ENCODE peak calls at places on chromosomes 4 and X, in eight cellular contexts. B is A549, G is endothelial cell, N is lower leg skin, M is brain microvascular endothelial cell, K is fibroblast of lung, J is cardiac muscle cell, F is IMR-90. H is an unnamed sample.
A peak's percentile ranks its signal among the peaks of the same experiment; 100 is the strongest.

GRCh38 chr4:54954656-54955388 is 170.6 kb downstream of the KDR start:
- DNase-seq in B (no peak), G (no peak), N (no peak), M (no peak), K (no peak), J (peak; percentile 34), F (no peak), H (no peak)

GRCh38 chr4:6878451-6879059 is 31.1 kb upstream of the TBC1D14 start:
- DNase-seq in B (no peak), G (no peak), N (no peak), M (no peak), K (peak; percentile 61), J (no peak), F (no peak), H (no peak)

GRCh38 chr4:167232805-167233522 is 1.3 kb downstream of the SPOCK3 start:
- DNase-seq in B (no peak), G (no peak), N (no peak), M (no peak), K (no peak), J (no peak), F (no peak), H (no peak)

GRCh38 chr4:184838249-184839074 is 12.7 kb upstream of the ACSL1 start:
- DNase-seq in B (peak; percentile 26), G (no peak), N (no peak), M (no peak), K (peak; percentile 4), J (no peak), F (peak; percentile 34), H (no peak)

GRCh38 chr4:39544580-39545315 is 17.5 kb upstream of the UGDH start:
- DNase-seq in B (no peak), G (no peak), N (no peak), M (no peak), K (peak; percentile 66), J (no peak), F (peak; percentile 67), H (no peak)

GRCh38 chrX:39519213-39519544 is 578.6 kb downstream of the BCOR start:
- DNase-seq in B (no peak), G (no peak), N (no peak), M (no peak), K (peak; percentile 43), J (peak; percentile 76), F (no peak), H (no peak)

GRCh38 chr4:147362868-147363440 is 117.9 kb upstream of the EDNRA start:
- DNase-seq in B (no peak), G (no peak), N (peak; percentile 22), M (peak; percentile 75), K (peak; percentile 42), J (peak; percentile 88), F (peak; percentile 77), H (no peak)

GRCh38 chr4:121980643-121981042 is 28.8 kb upstream of the TRPC3 start:
- DNase-seq in B (no peak), G (no peak), N (no peak), M (no peak), K (no peak), J (peak; percentile 3), F (peak; percentile 52), H (no peak)

GRCh38 chr4:85925071-85925470 is 434.8 kb downstream of the MAPK10 start:
- DNase-seq in B (no peak), G (no peak), N (no peak), M (no peak), K (no peak), J (no peak), F (no peak), H (no peak)

DNA sequence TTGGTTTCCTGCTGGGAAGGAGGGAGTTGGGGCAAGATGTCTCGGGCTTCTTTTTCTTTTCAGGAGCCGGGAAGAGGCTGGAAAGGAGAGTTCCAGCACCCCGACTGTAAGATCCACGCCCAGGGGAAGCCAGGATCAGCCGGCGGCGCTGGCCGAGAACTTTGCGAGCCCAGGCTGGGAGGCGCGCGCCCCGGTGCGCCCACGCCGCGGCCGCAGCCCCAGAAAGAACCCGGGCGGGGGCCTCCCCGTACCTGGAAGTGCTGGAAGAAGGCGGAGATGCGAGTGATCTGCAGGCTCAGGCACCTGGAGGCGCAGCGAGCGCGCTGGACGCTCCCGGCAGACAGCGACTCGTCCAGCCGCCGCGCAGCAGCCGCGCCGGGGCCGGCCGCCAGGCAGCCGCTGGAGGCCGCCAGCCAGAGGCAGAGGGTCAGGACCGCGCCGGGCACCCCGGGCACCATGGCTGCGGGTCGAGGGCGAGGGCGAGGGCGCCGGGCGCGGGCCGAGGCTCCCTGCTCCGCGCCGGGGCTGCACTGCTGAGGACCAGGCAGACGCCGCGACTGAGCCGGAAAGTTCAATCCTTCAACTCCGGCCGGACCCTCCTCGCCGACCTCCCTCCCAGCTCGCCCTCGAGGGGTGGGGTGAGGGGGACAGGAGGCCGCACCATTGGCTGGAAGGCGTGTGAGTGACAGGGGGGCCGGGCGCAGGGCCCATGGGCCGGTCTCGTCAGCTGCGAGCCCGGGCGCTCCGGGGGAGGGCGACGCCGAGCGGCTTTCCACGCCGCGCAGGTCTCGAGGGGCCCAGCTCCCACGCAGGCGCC is at the start of gene ANOS1:
- DNase-seq in B (no peak), G (peak; percentile 73), N (no peak), M (no peak), K (peak; percentile 67), J (peak; percentile 72), F (no peak), H (peak; percentile 44)
- TF ChIP-seq CTCF in B (no peak), G (no peak), N (no peak), M (no peak), K (no peak), J (peak; percentile 2), F (no peak), H (no peak)

DNA sequence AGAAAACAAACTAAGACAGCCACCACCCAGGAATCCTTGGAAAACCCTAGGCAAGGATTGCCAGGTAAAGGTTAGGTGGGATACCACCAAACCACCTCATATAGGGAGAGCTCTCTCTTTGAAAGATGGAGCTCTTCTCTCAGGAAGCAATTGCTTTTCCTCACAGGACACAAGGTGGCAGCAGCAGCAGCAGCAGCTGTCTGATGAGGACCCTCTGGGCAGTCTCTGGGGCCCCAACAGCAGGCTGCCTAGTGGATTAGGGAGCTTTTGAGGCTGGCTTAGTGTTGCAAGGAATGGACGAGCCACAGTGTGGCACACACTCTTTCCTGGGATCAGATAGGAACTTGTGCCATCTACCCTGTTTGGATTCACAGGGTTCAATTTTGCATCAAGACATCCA is 41.4 kb upstream of the CHRDL1 start:
- DNase-seq in B (no peak), G (no peak), N (no peak), M (no peak), K (no peak), J (peak; percentile 0), F (no peak), H (no peak)
- TF ChIP-seq CTCF in B (no peak), G (no peak), N (no peak), M (peak; percentile 55), K (no peak), J (peak; percentile 17), F (no peak), H (peak; percentile 13)

GRCh38 chr4:63578383-63578782 is 830.9 kb downstream of the TECRL start:
- DNase-seq in B (no peak), G (no peak), N (no peak), M (no peak), K (no peak), J (no peak), F (no peak), H (no peak)
- TF ChIP-seq CTCF in B (no peak), G (no peak), N (no peak), M (no peak), K (no peak), J (no peak), F (no peak), H (no peak)

DNA sequence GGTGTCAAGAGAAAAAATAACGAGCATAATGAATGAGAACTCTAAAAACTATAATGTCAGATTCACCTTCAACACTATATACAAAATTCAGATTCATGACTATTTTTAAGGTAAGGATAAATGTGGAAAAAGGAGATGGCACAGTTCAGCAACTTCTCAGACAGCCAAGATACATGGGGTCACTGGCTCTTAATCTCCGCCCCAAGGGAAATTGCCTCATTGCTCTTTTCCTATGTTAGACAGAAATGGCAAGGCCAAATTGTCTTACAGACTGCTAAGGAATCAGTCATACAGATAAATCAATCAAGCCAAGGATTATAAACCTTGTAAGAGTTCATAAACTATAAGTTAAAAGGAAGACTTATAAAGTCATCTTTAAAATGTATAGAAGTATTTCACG is 183.4 kb downstream of the OPHN1 start:
- DNase-seq in B (no peak), G (no peak), N (no peak), M (no peak), K (no peak), J (no peak), F (no peak), H (no peak)
- TF ChIP-seq CTCF in B (no peak), G (no peak), N (no peak), M (no peak), K (no peak), J (no peak), F (no peak), H (no peak)

GRCh38 chr4:110621328-110621812 is 1.5 kb downstream of the PITX2 start:
- DNase-seq in B (no peak), G (no peak), N (no peak), M (no peak), K (no peak), J (no peak), F (no peak), H (no peak)

GRCh38 chr4:110619001-110619350 is 3.9 kb downstream of the PITX2 start:
- DNase-seq in B (no peak), G (no peak), N (no peak), M (no peak), K (no peak), J (no peak), F (no peak), H (no peak)

GRCh38 chr4:110621839-110622751 is 782 bp downstream of the PITX2 start:
- DNase-seq in B (no peak), G (peak; percentile 31), N (no peak), M (no peak), K (no peak), J (no peak), F (no peak), H (no peak)

GRCh38 chr4:110619401-110620247 is 3.3 kb downstream of the PITX2 start:
- DNase-seq in B (no peak), G (peak; percentile 36), N (no peak), M (no peak), K (no peak), J (no peak), F (no peak), H (no peak)

GRCh38 chr4:110620352-110621327 is 2.2 kb downstream of the PITX2 start:
- DNase-seq in B (no peak), G (peak; percentile 77), N (no peak), M (no peak), K (peak; percentile 25), J (peak; percentile 27), F (no peak), H (no peak)
- TF ChIP-seq CTCF in B (no peak), G (no peak), N (no peak), M (peak; percentile 42), K (no peak), J (no peak), F (no peak), H (no peak)

H was measured in Calu3.